ENCODE peak calls at places on chromosome 17, in six cellular contexts. Y is psoas muscle; Z is CD4-positive, alpha-beta memory T cell; M is fibroblast of the aortic adventitia; K is BJ; X is fibroblast of pulmonary artery. O is an unnamed sample.

GRCh38 chr17:39485555-39485954 is 24.3 kb downstream of the CDK12 start:
- DNase-seq in Y (no peak), Z (no peak), M (peak; percentile 92), K (peak; percentile 94), X (peak; percentile 87), O (peak; percentile 78)

GRCh38 chr17:72456026-72456569 is 335.3 kb downstream of the SOX9 start:
- DNase-seq in Y (no peak), Z (no peak), M (peak; percentile 59), K (peak; percentile 22), X (peak; percentile 31), O (peak; percentile 45)

GRCh38 chr17:7043544-7044268 is at the start of gene SLC16A11:
- DNase-seq in Y (peak; percentile 64), Z (no peak), M (peak; percentile 31), K (no peak), X (peak; percentile 52), O (no peak)

GRCh38 chr17:59406278-59406677 is 74.8 kb downstream of the YPEL2 start:
- DNase-seq in Y (no peak), Z (no peak), M (no peak), K (no peak), X (no peak), O (no peak)

GRCh38 chr17:52024296-52024870 is 134.1 kb downstream of the CA10 start:
- DNase-seq in Y (no peak), Z (no peak), M (no peak), K (no peak), X (peak; percentile 20), O (no peak)

GRCh38 chr17:76947309-76947708 is 79.1 kb downstream of the MGAT5B start:
- DNase-seq in Y (no peak), Z (no peak), M (no peak), K (no peak), X (no peak), O (no peak)

GRCh38 chr17:39605492-39606433 is 2.0 kb downstream of the NEUROD2 start:
- DNase-seq in Y (no peak), Z (no peak), M (peak; percentile 6), K (no peak), X (no peak), O (no peak)

GRCh38 chr17:46979023-46979870 is at the start of gene RPRML:
- DNase-seq in Y (peak; percentile 30), Z (peak; percentile 7), M (no peak), K (no peak), X (peak; percentile 7), O (no peak)

GRCh38 chr17:31788956-31789355 is 70.1 kb downstream of the COPRS start:
- DNase-seq in Y (no peak), Z (no peak), M (peak; percentile 21), K (peak; percentile 49), X (no peak), O (no peak)

GRCh38 chr17:9237661-9238301 is 216.5 kb downstream of the NTN1 start:
- DNase-seq in Y (no peak), Z (no peak), M (no peak), K (no peak), X (no peak), O (no peak)

GRCh38 chr17:42720996-42721583 is 23.8 kb downstream of the EZH1 start:
- DNase-seq in Y (no peak), Z (peak; percentile 60), M (peak; percentile 85), K (no peak), X (peak; percentile 87), O (no peak)

DNA sequence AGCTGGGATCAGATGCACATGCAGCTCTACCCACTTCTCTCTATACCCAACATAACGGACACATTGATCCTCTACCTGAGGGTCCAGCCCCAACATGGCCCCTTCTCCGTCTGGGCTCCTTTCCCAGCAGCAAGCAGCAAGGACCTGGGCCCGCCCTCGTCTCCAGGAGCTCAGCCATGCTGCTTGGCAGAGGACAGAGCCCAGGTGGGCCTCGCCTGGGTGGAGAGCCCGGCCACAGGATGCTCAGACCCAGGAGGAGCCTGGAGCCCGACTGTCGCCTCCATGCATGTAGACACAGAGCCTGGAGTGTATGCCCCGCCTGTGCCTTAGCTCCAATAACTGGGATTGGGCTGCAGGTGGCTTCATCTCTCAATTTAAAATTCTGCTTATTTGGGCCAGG is 57.0 kb downstream of the CCDC57 start:
- DNase-seq in Y (no peak), Z (no peak), M (no peak), K (no peak), X (no peak), O (no peak)
- H3K4me3 ChIP-seq in Y (no peak overlapping the region), Z (no peak overlapping the region), M (no peak overlapping the region), K (no peak overlapping the region), X (no peak overlapping the region), O (no peak overlapping the region)

GRCh38 chr17:62781356-62781755 is 26.8 kb downstream of the MARCHF10 start:
- DNase-seq in Y (no peak), Z (no peak), M (peak; percentile 46), K (no peak), X (peak; percentile 57), O (no peak)

GRCh38 chr17:62780951-62781350 is 27.2 kb downstream of the MARCHF10 start:
- DNase-seq in Y (no peak), Z (no peak), M (no peak), K (no peak), X (peak; percentile 17), O (no peak)

GRCh38 chr17:62780273-62780672 is 27.8 kb downstream of the MARCHF10 start:
- DNase-seq in Y (peak; percentile 27), Z (no peak), M (no peak), K (no peak), X (no peak), O (no peak)

GRCh38 chr17:62781826-62782225 is 26.3 kb downstream of the MARCHF10 start:
- DNase-seq in Y (no peak), Z (no peak), M (peak; percentile 37), K (no peak), X (peak; percentile 57), O (no peak)

DNA sequence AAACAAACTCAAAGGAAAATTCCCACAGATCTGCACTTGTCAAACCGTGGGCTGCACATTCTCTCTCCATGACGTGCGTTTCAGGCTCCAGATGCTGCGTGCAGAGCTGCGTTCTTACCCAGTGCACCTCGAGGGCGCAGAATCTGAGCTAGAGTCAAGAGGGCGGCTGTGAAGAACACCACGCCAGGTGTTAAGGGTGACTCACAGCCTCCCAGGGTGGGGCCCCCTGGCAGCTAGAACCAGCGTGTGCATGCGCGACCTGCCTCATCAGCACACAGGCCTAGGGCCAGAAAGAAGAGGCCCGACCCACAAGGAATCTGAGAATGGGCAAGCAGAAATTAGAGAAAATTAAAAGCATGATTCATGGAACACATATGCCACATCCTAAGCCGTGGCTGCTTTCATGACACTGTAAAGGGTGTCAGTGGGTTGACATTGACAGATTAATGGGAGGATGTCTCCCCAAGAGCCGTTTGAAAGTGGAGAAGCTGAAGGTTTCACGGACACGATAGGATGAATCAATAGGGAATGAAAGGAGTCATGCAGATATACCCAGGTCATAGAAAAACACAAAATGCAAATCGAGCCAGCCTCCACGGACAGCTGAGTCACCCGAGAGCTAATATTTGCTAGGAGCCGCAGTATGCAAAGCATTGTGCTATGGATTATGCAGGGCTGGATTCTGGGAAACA is 29.0 kb downstream of the MARCHF10 start:
- DNase-seq in Y (no peak), Z (no peak), M (peak; percentile 74), K (peak; percentile 91), X (peak; percentile 88), O (no peak)
- H3K4me3 ChIP-seq in Y (no peak overlapping the region), Z (no peak overlapping the region), M (no peak overlapping the region), K (no peak overlapping the region), X (no peak overlapping the region), O (peak overlapping the region; percentile 18)

DNA sequence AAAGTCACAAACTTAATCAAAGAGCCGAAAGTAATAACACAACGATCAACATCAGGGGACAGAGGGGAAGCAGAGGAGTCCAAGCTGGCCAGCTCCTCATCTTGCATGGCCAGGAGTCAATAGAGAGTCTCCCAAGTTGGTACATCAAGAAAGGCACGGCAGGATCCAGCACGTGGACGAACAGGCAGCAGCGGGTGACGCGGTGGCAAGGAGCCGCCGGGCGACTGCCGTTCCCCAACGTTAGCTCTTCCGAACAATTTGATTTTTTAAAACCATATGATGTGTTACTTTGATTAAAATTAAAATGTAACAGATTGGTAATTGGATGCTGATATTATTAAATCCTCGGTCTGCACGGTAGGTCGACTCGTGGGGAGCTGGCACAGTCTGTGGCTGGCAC is 81.8 kb upstream of the DOC2B start:
- DNase-seq in Y (no peak), Z (no peak), M (no peak), K (no peak), X (no peak), O (no peak)
- H3K4me3 ChIP-seq in Y (no peak overlapping the region), Z (no peak overlapping the region), M (no peak overlapping the region), K (no peak overlapping the region), X (no peak overlapping the region), O (no peak overlapping the region)

DNA sequence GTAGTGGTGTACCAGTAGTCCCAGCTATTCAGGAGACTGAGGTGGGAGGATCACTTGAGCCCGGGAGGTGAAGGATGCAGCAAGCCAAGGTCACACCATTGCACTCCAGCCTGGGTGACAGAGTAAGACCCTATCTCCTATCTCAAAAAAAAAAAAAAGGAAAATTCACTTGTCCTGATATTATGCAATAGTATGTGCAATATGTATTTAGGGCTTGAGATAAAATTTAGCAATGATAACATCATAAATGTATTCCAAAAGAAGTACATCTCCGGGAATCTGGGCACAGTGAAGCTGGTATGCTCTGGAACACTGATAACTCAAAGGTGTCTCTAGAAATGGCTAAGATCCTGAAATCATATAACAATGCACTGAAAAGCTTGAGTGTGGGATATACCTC is 74.5 kb downstream of the NCOR1 start:
- DNase-seq in Y (no peak), Z (no peak), M (no peak), K (no peak), X (no peak), O (no peak)
- H3K4me3 ChIP-seq in Y (no peak overlapping the region), Z (no peak overlapping the region), M (no peak overlapping the region), K (no peak overlapping the region), X (no peak overlapping the region), O (no peak overlapping the region)

GRCh38 chr17:2965621-2966275 is 97.7 kb downstream of the OR1D5 start:
- DNase-seq in Y (no peak), Z (no peak), M (peak; percentile 30), K (no peak), X (peak; percentile 53), O (no peak)
- H3K4me3 ChIP-seq in Y (no peak overlapping the region), Z (no peak overlapping the region), M (no peak overlapping the region), K (no peak overlapping the region), X (no peak overlapping the region), O (no peak overlapping the region)

GRCh38 chr17:40852378-40852777 is 14.6 kb downstream of the KRT12 start:
- DNase-seq in Y (no peak), Z (no peak), M (no peak), K (no peak), X (no peak), O (no peak)
- H3K4me3 ChIP-seq in Y (no peak overlapping the region), Z (no peak overlapping the region), M (no peak overlapping the region), K (no peak overlapping the region), X (no peak overlapping the region), O (no peak overlapping the region)

O was measured in epithelial cell of proximal tubule.